ENCODE peak calls at places on chromosomes 6 and 20, in four cellular contexts. L is transverse colon, P is testis, E is tibial nerve. O is an unnamed sample.
A peak's percentile ranks its signal among the peaks of the same experiment; 100 is the strongest.

GRCh38 chr6:6221829-6222535 is 98.5 kb downstream of the F13A1 start:
- DNase-seq in L (peak; percentile 21), P (peak; percentile 26), E (no peak), O (no peak)

GRCh38 chr6:3789018-3789895 is 37.7 kb upstream of the PXDC1 start:
- DNase-seq in L (no peak), P (no peak), E (no peak), O (no peak)

GRCh38 chr6:113756290-113756665 is 100.9 kb upstream of the MARCKS start:
- DNase-seq in L (no peak), P (no peak), E (no peak), O (no peak)

GRCh38 chr20:6081236-6081635 is 27.4 kb upstream of the LRRN4 start:
- DNase-seq in L (no peak), P (no peak), E (no peak), O (no peak)

GRCh38 chr20:46357030-46357514 is 48.8 kb upstream of the CDH22 start:
- DNase-seq in L (no peak), P (peak; percentile 87), E (no peak), O (peak; percentile 33)

GRCh38 chr6:37625591-37626374 is 71.9 kb downstream of the MDGA1 start:
- DNase-seq in L (no peak), P (peak; percentile 45), E (no peak), O (no peak)

GRCh38 chr6:11270030-11271027 is 37.9 kb upstream of the NEDD9 start:
- DNase-seq in L (peak; percentile 76), P (peak; percentile 49), E (no peak), O (no peak)

GRCh38 chr6:95233879-95234278 is 343.5 kb upstream of the MANEA start:
- DNase-seq in L (no peak), P (no peak), E (no peak), O (no peak)

GRCh38 chr6:41155132-41155805 is 1.1 kb upstream of the TREML1 start:
- DNase-seq in L (no peak), P (no peak), E (no peak), O (no peak)

DNA sequence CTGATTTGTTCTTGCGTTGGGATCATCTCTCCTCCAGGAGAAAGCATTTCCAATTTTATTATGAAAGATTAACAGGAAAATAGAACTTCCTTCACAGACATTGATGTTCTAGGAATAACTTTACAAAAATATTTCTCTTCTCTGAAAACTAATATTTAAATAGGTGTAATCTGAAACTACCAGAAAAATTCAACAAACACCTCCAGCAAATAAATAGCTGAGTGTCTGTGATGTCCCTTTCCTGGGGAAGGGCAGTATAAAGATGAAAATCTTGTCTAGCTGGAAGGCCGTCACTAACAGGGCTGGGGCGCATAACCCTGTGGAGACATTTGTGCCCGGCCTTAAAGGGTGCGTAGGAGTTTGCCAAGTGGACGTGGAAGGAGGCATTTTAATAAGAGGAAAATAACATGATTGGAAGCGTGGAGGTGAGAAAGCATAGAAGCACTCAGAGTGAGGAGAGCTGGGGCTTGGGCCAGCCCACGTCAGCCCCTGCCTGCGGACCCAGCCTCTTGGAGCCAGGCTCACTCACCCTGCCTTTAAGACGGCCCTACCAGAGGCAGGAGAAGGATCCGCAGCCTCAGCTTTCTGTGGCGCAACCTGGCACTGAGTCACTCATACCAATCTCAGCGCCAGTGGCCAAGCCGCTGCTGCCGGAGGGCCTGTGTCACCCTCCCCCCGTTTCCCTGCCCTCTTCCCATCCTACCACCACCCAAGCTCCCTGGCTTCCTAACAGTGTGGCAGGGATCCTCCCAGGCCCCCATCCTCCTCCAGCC is 284.9 kb downstream of the UST start:
- DNase-seq in L (peak; percentile 21), P (no peak), E (no peak), O (no peak)
- TF ChIP-seq POLR2A in L (no peak), P (no peak), E (no peak), O (no peak)

GRCh38 chr6:117290173-117290834 is 24.9 kb downstream of the VGLL2 start:
- DNase-seq in L (no peak), P (no peak), E (no peak), O (no peak)
- TF ChIP-seq POLR2A in L (no peak), P (no peak), E (no peak), O (no peak)

DNA sequence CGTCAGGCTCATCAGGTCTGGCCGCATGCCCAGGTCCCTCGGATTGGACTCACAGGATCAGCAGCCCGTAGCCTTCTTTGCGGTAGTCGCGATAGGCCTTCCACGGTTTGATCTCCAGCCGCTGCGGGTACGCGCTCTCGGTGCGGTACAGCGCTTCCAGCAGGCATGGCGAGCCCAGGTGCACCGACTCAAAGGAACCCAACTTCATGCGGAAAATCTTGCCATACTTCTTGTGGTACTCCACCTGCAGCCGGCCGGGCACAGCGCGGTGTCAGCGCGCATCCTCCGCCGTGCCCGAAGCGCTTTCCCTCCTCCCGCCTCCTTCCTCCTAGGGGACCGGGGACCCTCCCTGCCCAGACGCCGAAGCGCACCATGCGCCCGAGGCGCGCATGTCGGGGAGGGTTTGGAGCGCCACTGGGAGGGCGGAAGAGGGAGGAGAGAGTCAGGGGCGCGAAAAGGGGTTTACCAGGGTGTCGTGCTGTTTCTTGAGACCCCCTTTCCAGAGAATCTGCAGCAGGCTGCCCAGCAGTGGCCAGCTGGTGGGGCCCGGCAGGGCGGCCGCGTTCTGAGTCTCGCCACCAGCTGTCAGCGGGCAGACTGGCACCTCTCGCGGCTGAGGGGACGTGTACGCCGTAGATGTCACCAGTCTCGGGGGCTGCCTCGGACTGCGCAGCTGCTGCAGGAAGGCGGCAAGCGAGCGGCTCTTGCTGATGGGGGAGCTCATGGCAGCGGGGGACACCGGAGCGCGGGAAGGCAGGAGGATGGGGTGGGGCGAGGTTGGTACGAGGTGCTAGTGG is 732 bp downstream of the CYP24A1 start:
- DNase-seq in L (no peak), P (no peak), E (no peak), O (no peak)
- TF ChIP-seq POLR2A in L (no peak), P (no peak), E (no peak), O (no peak)

DNA sequence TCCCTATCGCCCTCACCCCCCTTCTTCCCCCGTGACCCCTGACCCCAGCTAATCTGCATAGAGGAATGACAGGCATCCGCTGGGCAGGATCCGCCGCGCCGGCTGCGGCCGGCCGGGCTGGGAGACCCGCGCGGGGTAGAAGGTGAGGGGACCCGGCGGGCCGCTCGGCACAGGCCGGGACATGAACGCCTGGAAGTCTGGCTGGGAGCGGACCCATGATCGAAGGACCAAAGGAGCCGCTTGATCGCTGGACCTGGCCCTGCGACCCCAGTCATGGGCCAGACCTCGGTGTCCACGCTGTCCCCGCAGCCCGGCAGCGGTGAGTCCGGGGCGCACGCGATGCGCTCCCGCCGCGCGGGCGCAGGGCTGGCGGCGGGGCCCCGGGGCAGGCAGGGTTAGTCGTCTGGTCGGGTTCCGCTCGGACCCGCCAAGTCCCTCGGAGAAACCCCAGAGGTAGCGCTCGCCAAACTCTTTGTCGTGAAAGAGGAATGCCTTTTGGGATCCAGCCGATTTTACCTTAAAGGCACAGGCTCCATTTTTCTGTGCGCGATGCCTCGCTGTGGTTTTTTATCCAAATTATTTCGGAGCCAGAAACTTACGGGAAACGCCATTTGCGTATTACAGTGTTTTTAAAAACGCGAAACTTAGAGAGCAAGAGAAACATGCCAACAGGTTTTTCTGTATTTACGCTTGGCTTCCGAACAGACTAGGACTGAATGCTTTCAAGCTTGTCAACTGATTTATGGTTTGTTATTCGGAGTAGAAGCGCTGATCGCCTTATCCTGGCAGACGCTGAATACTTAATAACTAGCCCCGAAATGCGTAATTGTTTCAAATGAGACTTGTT is at the start of gene PHACTR2:
- DNase-seq in L (peak; percentile 66), P (peak; percentile 85), E (peak; percentile 65), O (peak; percentile 72)
- TF ChIP-seq POLR2A in L (peak; percentile 57), P (no peak), E (peak; percentile 76), O (no peak)

GRCh38 chr6:42938428-42938796 is 9.1 kb downstream of the CNPY3 start:
- DNase-seq in L (no peak), P (no peak), E (no peak), O (no peak)
- TF ChIP-seq POLR2A in L (no peak), P (no peak), E (no peak), O (no peak)

O was measured in stomach.